ENCODE peak calls at places on chromosomes 5 and 9, in eight cellular contexts. C, I, H, J, X, T, D and R are unnamed samples. For H3K27me3, the result is how much of the 10 kb centered on the place peaks cover.

GRCh38 chr5:126124706-126125345 is 298.4 kb upstream of the GRAMD2B start:
- DNase-seq in C (peak), I (no peak), H (peak), J (no peak), X (no peak), T (peak), D (peak), R (no peak)

GRCh38 chr9:72858089-72858912 is 94.6 kb downstream of the ALDH1A1 start:
- DNase-seq in C (peak), I (no peak), H (peak), J (no peak), X (peak), T (peak), D (no peak), R (no peak)

GRCh38 chr5:155727512-155728145 is 599.3 kb upstream of the SGCD start:
- DNase-seq in C (no peak), I (no peak), H (peak), J (no peak), X (no peak), T (no peak), D (no peak), R (no peak)

GRCh38 chr5:55585266-55585610 is 50.5 kb upstream of the PLPP1 start:
- DNase-seq in C (no peak), I (no peak), H (no peak), J (no peak), X (no peak), T (no peak), D (no peak), R (no peak)

GRCh38 chr9:112502177-112502946 is 15.7 kb downstream of the KIAA1958 start:
- DNase-seq in C (no peak), I (no peak), H (no peak), J (no peak), X (no peak), T (no peak), D (peak), R (no peak)

GRCh38 chr9:135906291-135907005 is 898 bp downstream of the CAMSAP1 start:
- DNase-seq in C (peak), I (peak), H (peak), J (peak), X (no peak), T (peak), D (peak), R (no peak)

GRCh38 chr5:130526708-130527107 is 622.4 kb downstream of the CHSY3 start:
- DNase-seq in C (no peak), I (no peak), H (peak), J (no peak), X (no peak), T (no peak), D (peak), R (no peak)

GRCh38 chr9:99828054-99828416 is 6.3 kb downstream of the NR4A3 start:
- DNase-seq in C (no peak), I (no peak), H (no peak), J (no peak), X (no peak), T (peak), D (no peak), R (no peak)

GRCh38 chr5:145847499-145848497 is 12.7 kb upstream of the PRELID2 start:
- DNase-seq in C (peak), I (no peak), H (peak), J (no peak), X (no peak), T (peak), D (peak), R (no peak)

GRCh38 chr5:173243215-173243614 is 8.2 kb upstream of the NKX2-5 start:
- DNase-seq in C (no peak), I (no peak), H (no peak), J (no peak), X (no peak), T (no peak), D (no peak), R (no peak)

GRCh38 chr5:173242079-173242478 is 7.1 kb upstream of the NKX2-5 start:
- DNase-seq in C (no peak), I (no peak), H (no peak), J (no peak), X (no peak), T (no peak), D (no peak), R (no peak)

GRCh38 chr5:173245319-173246134 is 10.5 kb upstream of the NKX2-5 start:
- DNase-seq in C (no peak), I (no peak), H (no peak), J (no peak), X (no peak), T (peak), D (no peak), R (no peak)

GRCh38 chr5:173242675-173243085 is 7.7 kb upstream of the NKX2-5 start:
- DNase-seq in C (no peak), I (peak), H (no peak), J (no peak), X (no peak), T (peak), D (no peak), R (no peak)

GRCh38 chr5:173243808-173244305 is 8.9 kb upstream of the NKX2-5 start:
- DNase-seq in C (no peak), I (no peak), H (no peak), J (no peak), X (no peak), T (peak), D (no peak), R (no peak)
- H3K4me3 ChIP-seq in C (peak), I (no peak), H (no peak), J (no peak), X (no peak), T (no peak), D (no peak), R (peak)

DNA sequence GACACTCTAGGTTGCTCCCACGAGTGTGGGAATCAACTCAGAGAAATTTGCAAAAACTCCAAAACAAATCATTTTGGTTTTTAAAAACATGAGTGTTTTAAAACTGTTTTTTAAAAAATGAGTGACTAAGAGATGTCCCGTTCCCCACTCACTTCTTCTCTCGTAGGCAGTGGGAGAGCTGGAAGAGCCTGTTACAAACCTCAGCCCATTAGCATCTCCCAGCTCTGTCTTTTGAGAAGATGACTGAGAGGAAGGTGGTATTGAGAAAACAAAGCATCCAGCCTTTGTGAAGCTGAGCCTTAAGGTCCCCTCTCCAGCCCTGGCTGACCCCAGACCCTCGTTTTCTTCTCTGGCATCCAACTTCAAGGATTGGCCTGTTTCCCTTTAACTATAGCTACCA is 4.7 kb upstream of the ANKRD33B start:
- DNase-seq in C (no peak), I (no peak), H (no peak), J (no peak), X (no peak), T (no peak), D (no peak), R (no peak)
- H3K27me3 ChIP-seq in C (under half), I (under half), H (under half), J (under half), X (under half), T (under half), D (under half), R (under half)

GRCh38 chr5:170681013-170681433 is 102.5 kb upstream of the GABRP start:
- DNase-seq in C (peak), I (peak), H (peak), J (peak), X (no peak), T (peak), D (peak), R (no peak)
- H3K4me3 ChIP-seq in C (no peak), I (peak), H (no peak), J (no peak), X (no peak), T (no peak), D (no peak), R (no peak)

GRCh38 chr5:64506567-64507321 is 929 bp downstream of the RGS7BP start:
- DNase-seq in C (no peak), I (peak), H (no peak), J (no peak), X (no peak), T (no peak), D (no peak), R (no peak)

GRCh38 chr5:64509798-64510197 is 4.0 kb downstream of the RGS7BP start:
- DNase-seq in C (no peak), I (no peak), H (no peak), J (no peak), X (no peak), T (no peak), D (no peak), R (no peak)

GRCh38 chr5:64502181-64502580 is 3.6 kb upstream of the RGS7BP start:
- DNase-seq in C (no peak), I (no peak), H (no peak), J (no peak), X (no peak), T (no peak), D (no peak), R (no peak)

DNA sequence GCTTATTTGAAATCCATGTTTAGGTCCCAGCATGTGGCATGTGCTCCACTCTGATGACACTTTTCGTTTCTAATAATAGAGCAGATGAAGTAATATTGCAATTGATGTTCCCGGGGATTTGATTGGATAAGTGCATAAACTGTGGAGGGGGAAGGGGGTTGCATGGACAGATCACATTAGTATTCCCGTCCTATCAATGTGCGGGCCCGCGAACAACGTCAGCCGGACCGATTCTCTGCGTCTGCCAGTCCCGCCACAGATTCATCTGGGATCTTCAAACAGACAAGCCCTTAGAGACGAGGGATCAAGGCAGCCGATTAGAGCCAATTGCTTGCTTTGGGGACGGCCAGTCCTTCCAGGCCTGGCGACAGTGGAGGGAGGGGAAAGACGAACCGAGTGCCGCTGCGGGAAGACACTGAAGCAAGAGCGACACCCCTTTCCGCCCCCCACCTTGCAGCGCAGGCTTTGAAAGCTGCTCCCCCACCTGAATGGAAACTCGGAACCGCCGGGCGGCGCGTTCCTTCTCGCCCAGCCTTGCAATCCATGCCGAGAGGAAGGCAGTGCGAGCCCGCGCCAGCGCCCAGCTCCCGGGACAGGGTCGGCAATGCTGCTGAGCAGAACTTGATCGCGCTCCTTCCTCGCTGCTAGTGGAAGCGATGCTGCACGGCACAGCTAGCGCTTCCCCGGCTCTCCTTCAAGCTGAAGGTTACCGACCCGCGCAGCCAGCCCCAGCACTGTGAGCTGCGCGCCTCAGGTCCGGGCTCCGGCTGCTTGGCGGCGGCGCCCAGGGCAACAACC is at the start of gene RGS7BP:
- DNase-seq in C (peak), I (peak), H (peak), J (no peak), X (peak), T (peak), D (peak), R (no peak)
- H3K27me3 ChIP-seq in C (half or more), I (under half), H (under half), J (under half), X (under half), T (half or more), D (under half), R (under half)

DNA sequence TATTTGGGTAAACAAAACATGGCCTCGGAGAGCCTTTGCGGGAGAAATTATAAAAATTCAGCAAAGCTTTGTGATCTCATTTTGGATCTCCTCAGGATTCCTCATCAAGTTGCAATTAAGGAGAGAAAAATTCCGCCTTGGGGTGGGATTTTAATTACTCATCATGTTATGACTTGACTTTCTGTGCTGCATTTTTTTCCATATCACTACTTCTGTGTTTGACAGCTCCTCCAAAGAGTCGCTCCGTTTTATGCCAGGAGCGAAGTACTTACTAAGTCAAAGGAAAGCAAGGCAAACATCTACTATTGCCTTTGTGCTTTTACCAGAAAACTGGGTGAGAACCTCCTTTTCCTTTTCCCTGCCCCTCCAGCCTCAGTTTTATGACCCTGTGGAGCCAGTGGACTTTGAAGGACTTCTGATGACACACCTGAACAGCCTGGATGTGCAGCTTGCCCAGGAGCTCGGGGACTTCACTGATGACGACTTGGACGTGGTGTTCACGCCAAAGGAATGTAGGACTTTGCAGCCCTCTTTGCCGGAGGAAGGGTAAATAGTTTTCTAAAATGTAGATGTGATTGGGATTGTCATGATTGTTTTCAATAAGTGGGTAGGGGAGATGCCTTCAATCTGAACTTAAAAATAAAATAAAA is 71.6 kb downstream of the DOCK8 start:
- DNase-seq in C (no peak), I (no peak), H (no peak), J (no peak), X (no peak), T (no peak), D (peak), R (no peak)
- H3K4me3 ChIP-seq in C (no peak), I (no peak), H (no peak), J (no peak), X (no peak), T (no peak), D (no peak), R (no peak)

GRCh38 chr5:1442222-1443144 is 2.8 kb downstream of the SLC6A3 start:
- DNase-seq in C (no peak), I (no peak), H (no peak), J (no peak), X (peak), T (no peak), D (no peak), R (no peak)
- H3K27me3 ChIP-seq in C (half or more), I (half or more), H (under half), J (under half), X (under half), T (half or more), D (under half), R (under half)